ENCODE peak calls at places on chromosomes 1 and 21, in seven cellular contexts. Z is pancreas, F is astrocyte of the spinal cord, L is GM12878, K is ovary, H is lower lobe of right lung, W is fibroblast of lung. M is an unnamed sample.
A peak's percentile ranks its signal among the peaks of the same experiment; 100 is the strongest.

GRCh38 chr1:200558866-200559459 is 61.6 kb downstream of the KIF14 start:
- DNase-seq in Z (no peak), F (peak; percentile 66), L (no peak), K (no peak), H (no peak), W (peak; percentile 75), M (peak; percentile 86)

GRCh38 chr1:109901508-109902145 is 9.0 kb upstream of the CSF1 start:
- DNase-seq in Z (no peak), F (no peak), L (no peak), K (no peak), H (peak; percentile 78), W (no peak), M (no peak)

GRCh38 chr1:225695578-225696332 is 42.8 kb upstream of the ENAH start:
- DNase-seq in Z (no peak), F (no peak), L (no peak), K (no peak), H (no peak), W (peak; percentile 80), M (peak; percentile 30)

GRCh38 chr1:206606867-206607266 is 5.4 kb downstream of the EIF2D start:
- DNase-seq in Z (no peak), F (no peak), L (no peak), K (no peak), H (no peak), W (no peak), M (peak; percentile 39)

GRCh38 chr1:214709241-214709640 is 106.2 kb downstream of the CENPF start:
- DNase-seq in Z (no peak), F (no peak), L (no peak), K (no peak), H (no peak), W (no peak), M (no peak)

GRCh38 chr1:94319319-94320180 is 82.2 kb upstream of the ARHGAP29 start:
- DNase-seq in Z (no peak), F (no peak), L (no peak), K (no peak), H (no peak), W (no peak), M (no peak)

GRCh38 chr1:153936011-153936802 is 10.3 kb downstream of the DENND4B start:
- DNase-seq in Z (peak; percentile 20), F (no peak), L (no peak), K (no peak), H (no peak), W (no peak), M (no peak)

GRCh38 chr1:41122148-41122547 is 100.6 kb upstream of the SLFNL1 start:
- DNase-seq in Z (no peak), F (no peak), L (no peak), K (no peak), H (no peak), W (no peak), M (no peak)

GRCh38 chr1:223074901-223075300 is 68.1 kb downstream of the TLR5 start:
- DNase-seq in Z (no peak), F (no peak), L (no peak), K (no peak), H (no peak), W (no peak), M (no peak)

GRCh38 chr1:27402349-27402754 is 9.9 kb downstream of the GPR3 start:
- DNase-seq in Z (peak; percentile 84), F (peak; percentile 70), L (no peak), K (peak; percentile 72), H (peak; percentile 86), W (peak; percentile 66), M (peak; percentile 86)

GRCh38 chr1:87953109-87953508 is 624.4 kb downstream of the LMO4 start:
- DNase-seq in Z (no peak), F (no peak), L (no peak), K (no peak), H (no peak), W (no peak), M (no peak)

GRCh38 chr1:84677415-84678099 is 12.7 kb downstream of the SSX2IP start:
- DNase-seq in Z (no peak), F (no peak), L (no peak), K (no peak), H (no peak), W (no peak), M (no peak)

GRCh38 chr1:206715552-206716518 is 31.1 kb downstream of the MAPKAPK2 start:
- DNase-seq in Z (no peak), F (no peak), L (no peak), K (no peak), H (no peak), W (no peak), M (no peak)

GRCh38 chr1:53642607-53643006 is 96.4 kb downstream of the GLIS1 start:
- DNase-seq in Z (no peak), F (no peak), L (no peak), K (no peak), H (peak; percentile 1), W (no peak), M (no peak)

GRCh38 chr1:201310986-201311355 is 27.7 kb downstream of the PKP1 start:
- DNase-seq in Z (no peak), F (peak; percentile 13), L (no peak), K (no peak), H (peak; percentile 32), W (peak; percentile 42), M (no peak)

GRCh38 chr1:76944942-76945341 is 77.7 kb downstream of the ST6GALNAC5 start:
- DNase-seq in Z (no peak), F (peak; percentile 14), L (no peak), K (no peak), H (no peak), W (no peak), M (no peak)

GRCh38 chr1:53413175-53414001 is 45.8 kb upstream of the DMRTB1 start:
- DNase-seq in Z (no peak), F (peak; percentile 89), L (peak; percentile 60), K (no peak), H (no peak), W (peak; percentile 54), M (peak; percentile 77)

GRCh38 chr1:30923597-30923996 is 15.0 kb upstream of the SDC3 start:
- DNase-seq in Z (no peak), F (peak; percentile 39), L (no peak), K (no peak), H (no peak), W (no peak), M (peak; percentile 42)

GRCh38 chr1:50416150-50416527 is 7.1 kb downstream of the DMRTA2 start:
- DNase-seq in Z (no peak), F (no peak), L (no peak), K (no peak), H (no peak), W (no peak), M (no peak)

GRCh38 chr1:24903955-24904730 is 25.9 kb downstream of the RUNX3 start:
- DNase-seq in Z (peak; percentile 60), F (no peak), L (no peak), K (no peak), H (peak; percentile 37), W (no peak), M (no peak)

GRCh38 chr1:150550222-150551048 is 1.2 kb downstream of the ADAMTSL4 start:
- DNase-seq in Z (no peak), F (no peak), L (no peak), K (peak; percentile 72), H (no peak), W (peak; percentile 52), M (peak; percentile 52)

GRCh38 chr1:154998818-154999650 is 3.6 kb upstream of the ZBTB7B start:
- DNase-seq in Z (no peak), F (peak; percentile 70), L (peak; percentile 58), K (peak; percentile 69), H (peak; percentile 79), W (peak; percentile 76), M (peak; percentile 79)

GRCh38 chr1:229440821-229441537 is 7.1 kb upstream of the ACTA1 start:
- DNase-seq in Z (no peak), F (peak; percentile 84), L (peak; percentile 88), K (no peak), H (no peak), W (peak; percentile 84), M (peak; percentile 70)

GRCh38 chr1:22487781-22488180 is 36.1 kb downstream of the ZBTB40 start:
- DNase-seq in Z (no peak), F (no peak), L (no peak), K (peak; percentile 24), H (no peak), W (no peak), M (peak; percentile 4)

GRCh38 chr1:212952596-212952995 is 2.3 kb downstream of the VASH2 start:
- DNase-seq in Z (no peak), F (no peak), L (no peak), K (no peak), H (no peak), W (no peak), M (no peak)
- H3K4me3 ChIP-seq in Z (no peak overlapping the region), F (no peak overlapping the region), L (peak overlapping the region; percentile 95), K (no peak overlapping the region), H (no peak overlapping the region), W (no peak overlapping the region), M (no peak overlapping the region)

GRCh38 chr21:28742527-28742926 is 250.2 kb downstream of the LTN1 start:
- DNase-seq in Z (no peak), F (peak; percentile 65), L (no peak), K (no peak), H (no peak), W (peak; percentile 81), M (peak; percentile 77)
- TF ChIP-seq CTCF in Z (no peak), F (no peak), L (no peak), K (no peak), H (no peak), W (peak; percentile 16), M (peak; percentile 19)

GRCh38 chr21:38439336-38439900 is 58.9 kb downstream of the ERG start:
- DNase-seq in Z (no peak), F (peak; percentile 55), L (no peak), K (no peak), H (no peak), W (no peak), M (peak; percentile 18)
- H3K4me3 ChIP-seq in Z (no peak overlapping the region), F (no peak overlapping the region), L (no peak overlapping the region), K (no peak overlapping the region), H (no peak overlapping the region), W (no peak overlapping the region), M (no peak overlapping the region)

GRCh38 chr1:204114606-204115005 is 37.2 kb downstream of the ETNK2 start:
- DNase-seq in Z (no peak), F (no peak), L (no peak), K (no peak), H (no peak), W (no peak), M (no peak)

GRCh38 chr1:204113900-204114299 is 37.9 kb downstream of the ETNK2 start:
- DNase-seq in Z (no peak), F (no peak), L (no peak), K (no peak), H (no peak), W (no peak), M (peak; percentile 51)

GRCh38 chr1:204115128-204115527 is 36.7 kb downstream of the ETNK2 start:
- DNase-seq in Z (no peak), F (no peak), L (no peak), K (no peak), H (no peak), W (no peak), M (no peak)

GRCh38 chr1:204112876-204113730 is 38.7 kb downstream of the ETNK2 start:
- DNase-seq in Z (no peak), F (no peak), L (no peak), K (no peak), H (no peak), W (no peak), M (no peak)

GRCh38 chr1:204116539-204116938 is 35.3 kb downstream of the ETNK2 start:
- DNase-seq in Z (no peak), F (no peak), L (no peak), K (no peak), H (no peak), W (no peak), M (no peak)
- TF ChIP-seq CTCF in Z (no peak), F (no peak), L (no peak), K (no peak), H (no peak), W (no peak), M (no peak)

M was measured in cardiac fibroblast.